ENCODE peak calls at places on chromosomes 3 and 15, in four cellular contexts. F, C, Z and Y are unnamed samples.

GRCh38 chr3:12752803-12753202 is 6.3 kb downstream of the TMEM40 start:
- DNase-seq in F (no peak), C (no peak), Z (no peak), Y (peak; percentile 40)

GRCh38 chr3:25567390-25567789 is 97.3 kb downstream of the TOP2B start:
- DNase-seq in F (no peak), C (no peak), Z (no peak), Y (no peak)

GRCh38 chr3:161323926-161324621 is 47.2 kb downstream of the SPTSSB start:
- DNase-seq in F (peak; percentile 86), C (no peak), Z (no peak), Y (no peak)

GRCh38 chr3:50630394-50630793 is 13.4 kb downstream of the MAPKAPK3 start:
- DNase-seq in F (no peak), C (no peak), Z (no peak), Y (no peak)

GRCh38 chr15:71455107-71455506 is 339.8 kb downstream of the THSD4 start:
- DNase-seq in F (no peak), C (no peak), Z (no peak), Y (no peak)

GRCh38 chr3:27985369-27986035 is 255.9 kb upstream of the CMC1 start:
- DNase-seq in F (no peak), C (no peak), Z (no peak), Y (no peak)

GRCh38 chr3:11563749-11564148 is 80.0 kb downstream of the VGLL4 start:
- DNase-seq in F (no peak), C (no peak), Z (no peak), Y (no peak)

GRCh38 chr3:105542604-105543003 is 175.9 kb downstream of the ALCAM start:
- DNase-seq in F (no peak), C (no peak), Z (no peak), Y (no peak)

GRCh38 chr15:39610665-39611064 is 29.8 kb downstream of the THBS1 start:
- DNase-seq in F (no peak), C (no peak), Z (no peak), Y (no peak)

GRCh38 chr15:73081321-73081958 is 29.2 kb downstream of the NEO1 start:
- DNase-seq in F (peak; percentile 41), C (no peak), Z (peak; percentile 10), Y (no peak)

GRCh38 chr3:14434541-14435151 is 32.2 kb downstream of the SLC6A6 start:
- DNase-seq in F (no peak), C (no peak), Z (no peak), Y (no peak)

GRCh38 chr3:74067296-74067695 is 442.6 kb upstream of the PDZRN3 start:
- DNase-seq in F (no peak), C (no peak), Z (no peak), Y (no peak)
- TF ChIP-seq CTCF in F (no peak), C (no peak), Z (no peak), Y (no peak)

GRCh38 chr3:44077267-44077666 is 164.4 kb upstream of the TOPAZ1 start:
- DNase-seq in F (no peak), C (no peak), Z (no peak), Y (no peak)

GRCh38 chr3:44070841-44071240 is 170.8 kb upstream of the TOPAZ1 start:
- DNase-seq in F (no peak), C (no peak), Z (no peak), Y (no peak)

GRCh38 chr3:44076221-44076829 is 165.4 kb upstream of the TOPAZ1 start:
- DNase-seq in F (no peak), C (no peak), Z (no peak), Y (no peak)

GRCh38 chr3:44072601-44073540 is 168.8 kb upstream of the TOPAZ1 start:
- DNase-seq in F (no peak), C (no peak), Z (no peak), Y (no peak)

DNA sequence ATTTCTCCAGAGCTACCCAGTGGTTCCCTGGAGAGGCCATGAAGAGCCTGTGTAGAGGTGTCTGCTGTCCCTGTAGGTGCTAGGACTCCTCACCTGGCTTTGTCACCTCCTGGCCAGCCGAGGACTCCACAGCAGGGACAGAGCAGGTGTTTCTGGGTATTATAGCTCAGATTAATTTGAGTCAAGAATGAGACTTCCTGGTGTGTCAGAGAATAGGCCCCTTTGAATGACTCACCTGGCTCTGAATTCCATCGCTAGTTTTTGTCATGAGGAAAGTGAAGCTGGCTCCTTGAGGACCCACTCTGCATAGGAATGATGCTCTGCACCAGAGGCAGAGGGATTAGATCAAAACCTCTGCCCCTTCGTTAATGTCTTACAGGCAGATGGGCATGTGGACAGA is 167.5 kb upstream of the TOPAZ1 start:
- DNase-seq in F (no peak), C (peak; percentile 10), Z (no peak), Y (no peak)
- TF ChIP-seq HDAC6 in F (no peak), C (no peak), Z (no peak), Y (no peak)

GRCh38 chr3:133386876-133387275 is 13.0 kb upstream of the BFSP2 start:
- DNase-seq in F (no peak), C (no peak), Z (no peak), Y (no peak)
- TF ChIP-seq CTCF in F (peak; percentile 2), C (no peak), Z (no peak), Y (no peak)

GRCh38 chr3:58112185-58112535 is 98.6 kb downstream of the DNASE1L3 start:
- DNase-seq in F (no peak), C (no peak), Z (no peak), Y (no peak)

GRCh38 chr3:58107597-58107996 is 99.4 kb downstream of the FLNB start:
- DNase-seq in F (no peak), C (no peak), Z (no peak), Y (no peak)

GRCh38 chr3:58116161-58116955 is 94.4 kb downstream of the DNASE1L3 start:
- DNase-seq in F (no peak), C (no peak), Z (no peak), Y (peak; percentile 83)

GRCh38 chr3:58109752-58110151 is 101.0 kb downstream of the DNASE1L3 start:
- DNase-seq in F (no peak), C (no peak), Z (no peak), Y (no peak)

DNA sequence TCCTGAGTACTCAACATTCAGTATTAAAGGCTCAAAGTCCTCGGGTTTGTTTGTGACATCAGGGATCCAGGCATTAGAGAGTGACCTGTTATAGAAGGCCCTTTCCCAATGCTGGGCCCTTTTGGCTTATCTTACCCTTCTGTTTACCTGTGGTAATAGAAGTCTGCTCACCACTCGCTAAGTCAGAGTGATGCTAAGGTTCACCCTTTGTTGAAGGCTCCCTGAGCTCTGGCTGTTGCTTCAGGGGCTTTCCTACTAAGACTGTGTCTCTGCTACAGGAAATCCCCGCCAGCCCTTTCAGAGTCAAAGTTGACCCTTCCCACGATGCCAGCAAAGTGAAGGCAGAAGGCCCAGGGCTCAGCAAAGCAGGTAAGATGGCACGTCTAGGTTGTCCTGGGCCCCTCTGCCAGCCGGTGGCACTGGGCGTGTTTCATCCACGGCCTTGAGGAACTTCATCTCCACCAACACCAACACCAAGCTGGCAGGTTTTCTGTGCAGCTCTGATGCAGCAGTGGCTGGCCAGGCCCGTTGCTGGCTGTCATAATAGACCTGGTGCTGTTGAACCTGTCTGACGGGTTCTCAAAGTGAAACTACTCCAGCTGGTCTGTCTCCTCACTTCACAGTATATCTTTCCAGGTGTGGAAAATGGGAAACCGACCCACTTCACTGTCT is 99.1 kb downstream of the DNASE1L3 start:
- DNase-seq in F (peak; percentile 84), C (no peak), Z (no peak), Y (peak; percentile 50)
- TF ChIP-seq HDAC6 in F (no peak), C (no peak), Z (no peak), Y (no peak)

GRCh38 chr3:137438561-137438960 is 325.6 kb upstream of the SOX14 start:
- DNase-seq in F (no peak), C (no peak), Z (no peak), Y (no peak)
- TF ChIP-seq CTCF in F (no peak), C (no peak), Z (no peak), Y (no peak)